ENCODE peak calls at places on chromosomes 6 and 20, in six cellular contexts. One of them, this sample, is unnamed.

GRCh38 chr6:166258854-166259276 is 49.3 kb downstream of the PRR18 start:
- DNase-seq in aorta: peak; percentile 82
- DNase-seq in GM23338: no peak
- DNase-seq in CD8-positive, alpha-beta T cell: peak; percentile 62
- DNase-seq in IMR-90: no peak
- DNase-seq in SJSA1: peak; percentile 78
- DNase-seq in this sample: no peak

GRCh38 chr6:4487538-4487937 is 288.7 kb upstream of the CDYL start:
- DNase-seq in aorta: no peak
- DNase-seq in GM23338: no peak
- DNase-seq in CD8-positive, alpha-beta T cell: no peak
- DNase-seq in IMR-90: no peak
- DNase-seq in SJSA1: no peak
- DNase-seq in this sample: no peak

GRCh38 chr6:84462697-84463096 is 235.3 kb upstream of the CEP162 start:
- DNase-seq in aorta: no peak
- DNase-seq in GM23338: no peak
- DNase-seq in CD8-positive, alpha-beta T cell: no peak
- DNase-seq in IMR-90: peak; percentile 17
- DNase-seq in SJSA1: peak; percentile 51
- DNase-seq in this sample: no peak

GRCh38 chr6:169503556-169503955 is 198.3 kb downstream of the WDR27 start:
- DNase-seq in aorta: no peak
- DNase-seq in GM23338: no peak
- DNase-seq in CD8-positive, alpha-beta T cell: no peak
- DNase-seq in IMR-90: no peak
- DNase-seq in SJSA1: no peak
- DNase-seq in this sample: no peak

GRCh38 chr6:100309174-100309573 is 155.5 kb downstream of the SIM1 start:
- DNase-seq in aorta: no peak
- DNase-seq in GM23338: no peak
- DNase-seq in CD8-positive, alpha-beta T cell: no peak
- DNase-seq in IMR-90: no peak
- DNase-seq in SJSA1: no peak
- DNase-seq in this sample: no peak

GRCh38 chr20:47770931-47771330 is 14.3 kb downstream of the SULF2 start:
- DNase-seq in aorta: peak; percentile 63
- DNase-seq in GM23338: no peak
- DNase-seq in CD8-positive, alpha-beta T cell: no peak
- DNase-seq in IMR-90: no peak
- DNase-seq in SJSA1: no peak
- DNase-seq in this sample: no peak

GRCh38 chr20:53302695-53303094 is 290.9 kb downstream of the ZNF217 start:
- DNase-seq in aorta: no peak
- DNase-seq in GM23338: no peak
- DNase-seq in CD8-positive, alpha-beta T cell: no peak
- DNase-seq in IMR-90: no peak
- DNase-seq in SJSA1: no peak
- DNase-seq in this sample: no peak

GRCh38 chr20:35625584-35626385 is 10.2 kb downstream of the SPAG4 start:
- DNase-seq in aorta: no peak
- DNase-seq in GM23338: no peak
- DNase-seq in CD8-positive, alpha-beta T cell: no peak
- DNase-seq in IMR-90: no peak
- DNase-seq in SJSA1: no peak
- DNase-seq in this sample: no peak

GRCh38 chr20:41432620-41433602 is 66.3 kb upstream of the EMILIN3 start:
- DNase-seq in aorta: no peak
- DNase-seq in GM23338: no peak
- DNase-seq in CD8-positive, alpha-beta T cell: no peak
- DNase-seq in IMR-90: no peak
- DNase-seq in SJSA1: no peak
- DNase-seq in this sample: no peak

GRCh38 chr6:11538049-11538798 is 675 bp downstream of the TMEM170B start:
- DNase-seq in aorta: peak; percentile 57
- DNase-seq in GM23338: peak; percentile 69
- DNase-seq in CD8-positive, alpha-beta T cell: peak; percentile 21
- DNase-seq in IMR-90: no peak
- DNase-seq in SJSA1: no peak
- DNase-seq in this sample: peak; percentile 64

GRCh38 chr20:14745830-14746229 is 408.4 kb upstream of the FLRT3 start:
- DNase-seq in aorta: no peak
- DNase-seq in GM23338: no peak
- DNase-seq in CD8-positive, alpha-beta T cell: no peak
- DNase-seq in IMR-90: no peak
- DNase-seq in SJSA1: no peak
- DNase-seq in this sample: no peak

GRCh38 chr6:135162678-135163439 is 18.2 kb upstream of the MYB start:
- DNase-seq in aorta: peak; percentile 51
- DNase-seq in GM23338: peak; percentile 86
- DNase-seq in CD8-positive, alpha-beta T cell: peak; percentile 24
- DNase-seq in IMR-90: no peak
- DNase-seq in SJSA1: peak; percentile 11
- DNase-seq in this sample: peak; percentile 58

GRCh38 chr6:84882768-84883766 is 118.7 kb upstream of the TBX18 start:
- DNase-seq in aorta: no peak
- DNase-seq in GM23338: no peak
- DNase-seq in CD8-positive, alpha-beta T cell: no peak
- DNase-seq in IMR-90: no peak
- DNase-seq in SJSA1: peak; percentile 20
- DNase-seq in this sample: no peak

GRCh38 chr6:133202610-133203343 is 38.4 kb upstream of the EYA4 start:
- DNase-seq in aorta: no peak
- DNase-seq in GM23338: no peak
- DNase-seq in CD8-positive, alpha-beta T cell: no peak
- DNase-seq in IMR-90: peak; percentile 87
- DNase-seq in SJSA1: no peak
- DNase-seq in this sample: no peak

GRCh38 chr6:158660331-158660730 is 10.5 kb downstream of the SYTL3 start:
- DNase-seq in aorta: no peak
- DNase-seq in GM23338: peak; percentile 80
- DNase-seq in CD8-positive, alpha-beta T cell: peak; percentile 43
- DNase-seq in IMR-90: no peak
- DNase-seq in SJSA1: no peak
- DNase-seq in this sample: no peak
- H3K27ac ChIP-seq in aorta: no peak overlapping the region
- H3K27ac ChIP-seq in GM23338: no peak overlapping the region
- H3K27ac ChIP-seq in CD8-positive, alpha-beta T cell: no peak overlapping the region
- H3K27ac ChIP-seq in IMR-90: no peak overlapping the region
- H3K27ac ChIP-seq in SJSA1: no peak overlapping the region
- H3K27ac ChIP-seq in this sample: no peak overlapping the region

GRCh38 chr20:62254021-62254724 is 15.9 kb downstream of the OSBPL2 start:
- DNase-seq in aorta: no peak
- DNase-seq in GM23338: peak; percentile 36
- DNase-seq in CD8-positive, alpha-beta T cell: no peak
- DNase-seq in IMR-90: no peak
- DNase-seq in SJSA1: no peak
- DNase-seq in this sample: no peak
- H3K4me1 ChIP-seq in aorta: no peaks in the 10 kb centered on the region
- H3K4me1 ChIP-seq in GM23338: no peaks in the 10 kb centered on the region
- H3K4me1 ChIP-seq in CD8-positive, alpha-beta T cell: no peaks in the 10 kb centered on the region
- H3K4me1 ChIP-seq in IMR-90: peaks cover 7% of the 10 kb centered on the region
- H3K4me1 ChIP-seq in SJSA1: peaks cover 12% of the 10 kb centered on the region
- H3K4me1 ChIP-seq in this sample: peaks cover 7% of the 10 kb centered on the region

GRCh38 chr20:23159923-23160445 is 73.9 kb upstream of the CD93 start:
- DNase-seq in aorta: no peak
- DNase-seq in GM23338: no peak
- DNase-seq in CD8-positive, alpha-beta T cell: no peak
- DNase-seq in IMR-90: no peak
- DNase-seq in SJSA1: no peak
- DNase-seq in this sample: no peak
- H3K27ac ChIP-seq in aorta: peak overlapping the region; percentile 13
- H3K27ac ChIP-seq in GM23338: no peak overlapping the region
- H3K27ac ChIP-seq in CD8-positive, alpha-beta T cell: no peak overlapping the region
- H3K27ac ChIP-seq in IMR-90: no peak overlapping the region
- H3K27ac ChIP-seq in SJSA1: no peak overlapping the region
- H3K27ac ChIP-seq in this sample: peak overlapping the region; percentile 37

DNA sequence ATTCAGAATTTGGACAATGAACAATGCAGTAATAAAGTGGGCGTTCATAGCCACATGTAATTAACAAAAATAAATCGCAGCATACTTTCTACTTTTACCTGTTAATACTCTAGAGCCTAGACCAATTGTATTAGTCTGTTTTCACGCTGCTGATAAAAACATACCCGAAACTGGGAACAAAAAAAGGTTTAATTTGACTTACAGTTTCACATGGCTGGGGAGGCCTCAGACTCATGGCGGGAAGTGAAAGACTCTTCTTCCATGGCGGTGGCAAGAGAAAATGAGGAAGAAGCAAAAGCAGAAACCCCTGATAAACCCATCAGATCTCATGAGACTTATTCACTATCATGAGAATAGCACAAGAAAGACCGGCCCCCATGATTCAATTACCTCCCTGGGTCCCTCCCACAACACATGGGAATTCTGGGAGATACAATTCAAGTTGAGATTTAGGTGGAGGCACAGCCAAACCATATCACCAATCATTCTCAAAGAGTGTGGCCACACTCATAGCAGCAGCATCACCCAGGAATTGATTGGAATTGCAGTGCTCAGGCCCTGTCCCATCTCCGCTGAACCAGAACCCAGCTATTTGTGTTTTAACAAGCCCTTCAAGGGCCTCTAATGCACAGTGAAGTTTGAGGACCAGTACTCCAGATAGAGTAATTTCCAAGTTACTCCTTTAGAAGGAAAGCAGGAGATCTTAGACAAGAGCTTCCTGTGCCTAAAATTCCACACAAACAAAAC is 650.0 kb downstream of the KIF16B start:
- DNase-seq in aorta: no peak
- DNase-seq in GM23338: no peak
- DNase-seq in CD8-positive, alpha-beta T cell: no peak
- DNase-seq in IMR-90: no peak
- DNase-seq in SJSA1: no peak
- DNase-seq in this sample: no peak
- H3K4me1 ChIP-seq in aorta: no peaks in the 10 kb centered on the region
- H3K4me1 ChIP-seq in GM23338: no peaks in the 10 kb centered on the region
- H3K4me1 ChIP-seq in CD8-positive, alpha-beta T cell: no peaks in the 10 kb centered on the region
- H3K4me1 ChIP-seq in IMR-90: no peaks in the 10 kb centered on the region
- H3K4me1 ChIP-seq in SJSA1: peaks cover 10% of the 10 kb centered on the region
- H3K4me1 ChIP-seq in this sample: no peaks in the 10 kb centered on the region

This sample was measured in right cardiac atrium.